ENCODE peak calls at places on chromosomes 6 and 20, in four cellular contexts. T, U, D and H are unnamed samples.

GRCh38 chr6:107655245-107655644 is 165.3 kb downstream of the SOBP start:
- DNase-seq in T (no peak), U (no peak), D (no peak), H (no peak)

GRCh38 chr20:4709261-4710105 is 12.2 kb upstream of the PRND start:
- DNase-seq in T (no peak), U (no peak), D (no peak), H (no peak)

GRCh38 chr6:71478834-71479541 is 190.4 kb downstream of the OGFRL1 start:
- DNase-seq in T (no peak), U (no peak), D (no peak), H (no peak)

GRCh38 chr20:31760457-31761240 is 21.6 kb downstream of the TPX2 start:
- DNase-seq in T (no peak), U (no peak), D (no peak), H (no peak)

GRCh38 chr6:170188571-170189001 is 102.3 kb downstream of the DLL1 start:
- DNase-seq in T (no peak), U (no peak), D (no peak), H (no peak)

GRCh38 chr6:107064579-107065065 is 36.6 kb downstream of the MTRES1 start:
- DNase-seq in T (no peak), U (no peak), D (no peak), H (no peak)

GRCh38 chr6:143513410-143513809 is 1.9 kb upstream of the FUCA2 start:
- DNase-seq in T (no peak), U (peak), D (peak), H (no peak)

GRCh38 chr20:1803216-1804128 is 91.7 kb upstream of the SIRPA start:
- DNase-seq in T (no peak), U (no peak), D (no peak), H (peak)

GRCh38 chr20:48891235-48892048 is 30.1 kb upstream of the ARFGEF2 start:
- DNase-seq in T (no peak), U (no peak), D (no peak), H (no peak)